ENCODE peak calls at places on chromosome 16, in six cellular contexts. P is stomach, A is fibroblast of the aortic adventitia, X is epithelial cell of esophagus, D is cardiac muscle cell, E is astrocyte of the spinal cord. S is an unnamed sample.

GRCh38 chr16:82580293-82580900 is 46.4 kb upstream of the CDH13 start:
- DNase-seq in P (peak; percentile 35), A (peak; percentile 3), X (peak; percentile 49), D (peak; percentile 7), E (peak; percentile 14), S (peak; percentile 12)

GRCh38 chr16:68093816-68094613 is 8.8 kb downstream of the NFATC3 start:
- DNase-seq in P (no peak), A (peak; percentile 69), X (peak; percentile 31), D (peak; percentile 51), E (peak; percentile 32), S (no peak)

GRCh38 chr16:21646721-21647561 is 5.5 kb downstream of the IGSF6 start:
- DNase-seq in P (peak; percentile 35), A (no peak), X (peak; percentile 57), D (no peak), E (no peak), S (no peak)

GRCh38 chr16:73025506-73026131 is 22.3 kb downstream of the ZFHX3 start:
- DNase-seq in P (no peak), A (peak; percentile 77), X (no peak), D (peak; percentile 38), E (peak; percentile 38), S (no peak)

GRCh38 chr16:68363847-68364600 is 53.2 kb downstream of the PRMT7 start:
- DNase-seq in P (no peak), A (peak; percentile 7), X (no peak), D (peak; percentile 5), E (no peak), S (no peak)

GRCh38 chr16:60655514-60656153 is 1380.6 kb downstream of the CDH8 start:
- DNase-seq in P (no peak), A (no peak), X (peak; percentile 41), D (no peak), E (peak; percentile 18), S (no peak)

GRCh38 chr16:84072014-84072413 is 29.4 kb upstream of the SLC38A8 start:
- DNase-seq in P (no peak), A (peak; percentile 19), X (peak; percentile 74), D (peak; percentile 41), E (peak; percentile 52), S (no peak)

GRCh38 chr16:86306046-86306644 is 204.2 kb upstream of the FOXF1 start:
- DNase-seq in P (no peak), A (peak; percentile 25), X (no peak), D (no peak), E (no peak), S (no peak)

GRCh38 chr16:25570131-25570530 is 121.6 kb upstream of the HS3ST4 start:
- DNase-seq in P (no peak), A (no peak), X (peak; percentile 58), D (no peak), E (no peak), S (no peak)

GRCh38 chr16:80100186-80100585 is 440.6 kb upstream of the DYNLRB2 start:
- DNase-seq in P (no peak), A (no peak), X (no peak), D (no peak), E (no peak), S (no peak)

GRCh38 chr16:28146536-28146935 is 65.2 kb downstream of the XPO6 start:
- DNase-seq in P (no peak), A (no peak), X (no peak), D (no peak), E (no peak), S (no peak)

GRCh38 chr16:31453255-31454204 is 5.8 kb upstream of the ARMC5 start:
- DNase-seq in P (no peak), A (peak; percentile 71), X (peak; percentile 93), D (peak; percentile 65), E (peak; percentile 26), S (no peak)

GRCh38 chr16:55471448-55472097 is 7.4 kb upstream of the MMP2 start:
- DNase-seq in P (no peak), A (peak; percentile 92), X (peak; percentile 83), D (peak; percentile 81), E (peak; percentile 86), S (no peak)

GRCh38 chr16:83206426-83206825 is 579.7 kb downstream of the CDH13 start:
- DNase-seq in P (no peak), A (no peak), X (peak; percentile 52), D (peak; percentile 18), E (peak; percentile 6), S (peak; percentile 11)

GRCh38 chr16:20393801-20394637 is 10.5 kb downstream of the PDILT start:
- DNase-seq in P (peak; percentile 64), A (no peak), X (no peak), D (peak; percentile 35), E (no peak), S (no peak)

GRCh38 chr16:50986453-50986852 is 164.6 kb downstream of the SALL1 start:
- DNase-seq in P (no peak), A (no peak), X (no peak), D (no peak), E (no peak), S (no peak)

GRCh38 chr16:55508941-55509920 is at the start of gene LPCAT2:
- DNase-seq in P (peak; percentile 91), A (peak; percentile 90), X (peak; percentile 91), D (peak; percentile 91), E (peak; percentile 88), S (peak; percentile 62)

GRCh38 chr16:73065617-73066313 is 17.8 kb upstream of the ZFHX3 start:
- DNase-seq in P (no peak), A (peak; percentile 52), X (no peak), D (peak; percentile 42), E (no peak), S (no peak)

GRCh38 chr16:26952411-26952810 is 114.3 kb upstream of the C16orf82 start:
- DNase-seq in P (no peak), A (no peak), X (no peak), D (no peak), E (no peak), S (no peak)

GRCh38 chr16:49000594-49000993 is 281.0 kb downstream of the CBLN1 start:
- DNase-seq in P (no peak), A (no peak), X (peak; percentile 21), D (no peak), E (no peak), S (no peak)

GRCh38 chr16:3460121-3460520 is 16.6 kb downstream of the NAA60 start:
- DNase-seq in P (no peak), A (no peak), X (no peak), D (no peak), E (no peak), S (no peak)

GRCh38 chr16:4915226-4915761 is 21.7 kb downstream of the PPL start:
- DNase-seq in P (no peak), A (peak; percentile 72), X (peak; percentile 51), D (peak; percentile 49), E (peak; percentile 88), S (peak; percentile 78)

GRCh38 chr16:27169511-27170071 is 33.7 kb upstream of the KDM8 start:
- DNase-seq in P (peak; percentile 40), A (peak; percentile 94), X (peak; percentile 81), D (peak; percentile 95), E (peak; percentile 92), S (peak; percentile 67)

GRCh38 chr16:19542138-19542821 is 13.2 kb upstream of the VPS35L start:
- DNase-seq in P (no peak), A (no peak), X (peak; percentile 45), D (no peak), E (no peak), S (no peak)

GRCh38 chr16:56779956-56780355 is 50.0 kb downstream of the NUP93 start:
- DNase-seq in P (no peak), A (no peak), X (no peak), D (no peak), E (no peak), S (no peak)
- H3K4me3 ChIP-seq in P (no peak overlapping the region), A (no peak overlapping the region), X (no peak overlapping the region), D (no peak overlapping the region), E (no peak overlapping the region), S (no peak overlapping the region)

DNA sequence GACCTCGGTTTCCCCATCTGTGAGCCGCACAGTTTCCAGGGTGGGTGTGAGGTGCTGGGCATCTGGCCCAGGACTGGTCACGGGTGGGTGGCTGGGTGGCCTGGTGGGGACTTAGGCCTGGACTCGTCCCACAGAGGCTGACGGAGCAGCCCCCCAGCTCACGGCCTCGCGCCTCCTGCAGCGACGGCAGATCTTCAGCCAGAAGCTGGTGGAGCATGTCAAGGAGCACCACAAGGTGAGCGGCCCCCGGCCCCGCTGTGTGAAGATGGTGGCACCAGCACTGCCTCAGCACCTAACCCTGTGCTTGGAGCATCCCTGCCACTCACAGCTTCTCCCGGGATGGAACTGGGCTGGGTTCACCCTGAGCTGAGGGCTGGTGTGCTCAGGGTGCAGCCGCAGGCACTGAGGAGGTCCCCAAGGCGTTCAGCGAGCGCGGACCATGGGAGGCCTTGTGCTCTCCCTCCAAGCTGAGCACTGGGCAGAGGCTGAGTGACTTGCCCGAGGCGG is 2.4 kb downstream of the CDT1 start:
- DNase-seq in P (no peak), A (no peak), X (no peak), D (no peak), E (no peak), S (no peak)
- H3K4me3 ChIP-seq in P (no peak overlapping the region), A (no peak overlapping the region), X (no peak overlapping the region), D (no peak overlapping the region), E (no peak overlapping the region), S (no peak overlapping the region)

GRCh38 chr16:11326737-11327276 is 18.5 kb upstream of the RMI2 start:
- DNase-seq in P (no peak), A (no peak), X (no peak), D (no peak), E (no peak), S (no peak)

GRCh38 chr16:11329891-11330290 is 15.4 kb upstream of the RMI2 start:
- DNase-seq in P (no peak), A (no peak), X (no peak), D (peak; percentile 42), E (no peak), S (no peak)

GRCh38 chr16:11329080-11329491 is 16.2 kb upstream of the RMI2 start:
- DNase-seq in P (no peak), A (no peak), X (no peak), D (peak; percentile 44), E (peak; percentile 28), S (no peak)

GRCh38 chr16:11327277-11328171 is 17.7 kb upstream of the RMI2 start:
- DNase-seq in P (no peak), A (no peak), X (no peak), D (peak; percentile 37), E (no peak), S (no peak)

GRCh38 chr16:11328172-11329079 is 16.8 kb upstream of the RMI2 start:
- DNase-seq in P (peak; percentile 62), A (peak; percentile 97), X (peak; percentile 83), D (peak; percentile 98), E (peak; percentile 93), S (peak; percentile 89)
- H3K4me3 ChIP-seq in P (no peak overlapping the region), A (peak overlapping the region; percentile 29), X (no peak overlapping the region), D (no peak overlapping the region), E (no peak overlapping the region), S (peak overlapping the region; percentile 6)

GRCh38 chr16:69848635-69849545 is 86.8 kb downstream of the WWP2 start:
- DNase-seq in P (peak; percentile 78), A (peak; percentile 96), X (peak; percentile 65), D (peak; percentile 91), E (peak; percentile 92), S (peak; percentile 74)
- H3K4me3 ChIP-seq in P (peak overlapping the region; percentile 7), A (peak overlapping the region; percentile 25), X (no peak overlapping the region), D (no peak overlapping the region), E (no peak overlapping the region), S (no peak overlapping the region)